ENCODE peak calls at places on chromosomes 5 and 9, in seven cellular contexts. One of them, this sample, is unnamed.

GRCh38 chr5:57383093-57383861 is 99.3 kb downstream of the ACTBL2 start:
- DNase-seq in activated T-cell treated with anti-CD3 and anti-CD28 coated beads, Interleukin-2, amount 50 U/mL, for 1 hour: no peak
- DNase-seq in GM13976: no peak
- DNase-seq in A549: peak
- DNase-seq in lung: no peak
- DNase-seq in activated CD4-positive, alpha-beta T cell treated with anti-CD3 and anti-CD28 coated beads, Interleukin-2, amount 50 U/mL, for 48 hours: peak
- DNase-seq in posterior vena cava: no peak
- DNase-seq in this sample: no peak

GRCh38 chr9:130341839-130342713 is 76.5 kb downstream of the HMCN2 start:
- DNase-seq in posterior vena cava: no peak
- DNase-seq in GM13976: no peak
- DNase-seq in lung: no peak
- DNase-seq in activated CD4-positive, alpha-beta T cell treated with anti-CD3 and anti-CD28 coated beads, Interleukin-2, amount 50 U/mL, for 48 hours: no peak
- DNase-seq in A549: no peak
- DNase-seq in activated T-cell treated with anti-CD3 and anti-CD28 coated beads, Interleukin-2, amount 50 U/mL, for 1 hour: no peak
- DNase-seq in this sample: no peak

GRCh38 chr5:134252671-134253070 is 26.8 kb upstream of the PPP2CA start:
- DNase-seq in activated CD4-positive, alpha-beta T cell treated with anti-CD3 and anti-CD28 coated beads, Interleukin-2, amount 50 U/mL, for 48 hours: no peak
- DNase-seq in activated T-cell treated with anti-CD3 and anti-CD28 coated beads, Interleukin-2, amount 50 U/mL, for 1 hour: no peak
- DNase-seq in A549: peak
- DNase-seq in lung: no peak
- DNase-seq in GM13976: no peak
- DNase-seq in posterior vena cava: no peak
- DNase-seq in this sample: no peak

GRCh38 chr5:543755-544674 is 19.8 kb upstream of the SLC9A3 start:
- DNase-seq in activated CD4-positive, alpha-beta T cell treated with anti-CD3 and anti-CD28 coated beads, Interleukin-2, amount 50 U/mL, for 48 hours: peak
- DNase-seq in A549: no peak
- DNase-seq in posterior vena cava: peak
- DNase-seq in activated T-cell treated with anti-CD3 and anti-CD28 coated beads, Interleukin-2, amount 50 U/mL, for 1 hour: peak
- DNase-seq in lung: peak
- DNase-seq in GM13976: peak
- DNase-seq in this sample: no peak

GRCh38 chr5:132365213-132365612 is 4.3 kb upstream of the SLC22A5 start:
- DNase-seq in GM13976: no peak
- DNase-seq in activated CD4-positive, alpha-beta T cell treated with anti-CD3 and anti-CD28 coated beads, Interleukin-2, amount 50 U/mL, for 48 hours: no peak
- DNase-seq in lung: no peak
- DNase-seq in posterior vena cava: no peak
- DNase-seq in A549: peak
- DNase-seq in activated T-cell treated with anti-CD3 and anti-CD28 coated beads, Interleukin-2, amount 50 U/mL, for 1 hour: no peak
- DNase-seq in this sample: no peak

GRCh38 chr9:2570615-2571479 is 50.7 kb upstream of the VLDLR start:
- DNase-seq in posterior vena cava: peak
- DNase-seq in GM13976: peak
- DNase-seq in activated T-cell treated with anti-CD3 and anti-CD28 coated beads, Interleukin-2, amount 50 U/mL, for 1 hour: no peak
- DNase-seq in activated CD4-positive, alpha-beta T cell treated with anti-CD3 and anti-CD28 coated beads, Interleukin-2, amount 50 U/mL, for 48 hours: peak
- DNase-seq in lung: peak
- DNase-seq in A549: peak
- DNase-seq in this sample: no peak

GRCh38 chr5:80231693-80232092 is 24.2 kb downstream of the SERINC5 start:
- DNase-seq in activated T-cell treated with anti-CD3 and anti-CD28 coated beads, Interleukin-2, amount 50 U/mL, for 1 hour: no peak
- DNase-seq in GM13976: no peak
- DNase-seq in activated CD4-positive, alpha-beta T cell treated with anti-CD3 and anti-CD28 coated beads, Interleukin-2, amount 50 U/mL, for 48 hours: no peak
- DNase-seq in A549: no peak
- DNase-seq in posterior vena cava: no peak
- DNase-seq in lung: no peak
- DNase-seq in this sample: no peak

GRCh38 chr5:168649306-168649705 is 70.1 kb upstream of the PANK3 start:
- DNase-seq in activated T-cell treated with anti-CD3 and anti-CD28 coated beads, Interleukin-2, amount 50 U/mL, for 1 hour: no peak
- DNase-seq in GM13976: no peak
- DNase-seq in A549: no peak
- DNase-seq in posterior vena cava: no peak
- DNase-seq in activated CD4-positive, alpha-beta T cell treated with anti-CD3 and anti-CD28 coated beads, Interleukin-2, amount 50 U/mL, for 48 hours: no peak
- DNase-seq in lung: no peak
- DNase-seq in this sample: no peak

GRCh38 chr9:32304495-32304894 is 79.9 kb upstream of the ACO1 start:
- DNase-seq in posterior vena cava: no peak
- DNase-seq in A549: no peak
- DNase-seq in lung: no peak
- DNase-seq in activated CD4-positive, alpha-beta T cell treated with anti-CD3 and anti-CD28 coated beads, Interleukin-2, amount 50 U/mL, for 48 hours: no peak
- DNase-seq in activated T-cell treated with anti-CD3 and anti-CD28 coated beads, Interleukin-2, amount 50 U/mL, for 1 hour: no peak
- DNase-seq in GM13976: no peak
- DNase-seq in this sample: no peak

GRCh38 chr5:24623018-24623417 is 21.8 kb downstream of the CDH10 start:
- DNase-seq in GM13976: no peak
- DNase-seq in posterior vena cava: no peak
- DNase-seq in A549: no peak
- DNase-seq in activated T-cell treated with anti-CD3 and anti-CD28 coated beads, Interleukin-2, amount 50 U/mL, for 1 hour: no peak
- DNase-seq in activated CD4-positive, alpha-beta T cell treated with anti-CD3 and anti-CD28 coated beads, Interleukin-2, amount 50 U/mL, for 48 hours: no peak
- DNase-seq in lung: no peak
- DNase-seq in this sample: no peak

GRCh38 chr9:121201045-121201737 is 478 bp downstream of the RAB14 start:
- DNase-seq in GM13976: peak
- DNase-seq in posterior vena cava: peak
- DNase-seq in A549: no peak
- DNase-seq in lung: peak
- DNase-seq in activated CD4-positive, alpha-beta T cell treated with anti-CD3 and anti-CD28 coated beads, Interleukin-2, amount 50 U/mL, for 48 hours: peak
- DNase-seq in activated T-cell treated with anti-CD3 and anti-CD28 coated beads, Interleukin-2, amount 50 U/mL, for 1 hour: peak
- DNase-seq in this sample: peak

GRCh38 chr5:525916-526315 is 1.7 kb upstream of the SLC9A3 start:
- DNase-seq in activated T-cell treated with anti-CD3 and anti-CD28 coated beads, Interleukin-2, amount 50 U/mL, for 1 hour: no peak
- DNase-seq in activated CD4-positive, alpha-beta T cell treated with anti-CD3 and anti-CD28 coated beads, Interleukin-2, amount 50 U/mL, for 48 hours: no peak
- DNase-seq in GM13976: no peak
- DNase-seq in posterior vena cava: peak
- DNase-seq in lung: no peak
- DNase-seq in A549: no peak
- DNase-seq in this sample: no peak

GRCh38 chr9:130445268-130445983 is 665 bp downstream of the ASS1 start:
- DNase-seq in lung: peak
- DNase-seq in GM13976: no peak
- DNase-seq in A549: no peak
- DNase-seq in activated T-cell treated with anti-CD3 and anti-CD28 coated beads, Interleukin-2, amount 50 U/mL, for 1 hour: no peak
- DNase-seq in posterior vena cava: peak
- DNase-seq in activated CD4-positive, alpha-beta T cell treated with anti-CD3 and anti-CD28 coated beads, Interleukin-2, amount 50 U/mL, for 48 hours: no peak
- DNase-seq in this sample: no peak

GRCh38 chr5:54845567-54845941 is 139.8 kb downstream of the ESM1 start:
- DNase-seq in posterior vena cava: no peak
- DNase-seq in activated CD4-positive, alpha-beta T cell treated with anti-CD3 and anti-CD28 coated beads, Interleukin-2, amount 50 U/mL, for 48 hours: no peak
- DNase-seq in GM13976: no peak
- DNase-seq in activated T-cell treated with anti-CD3 and anti-CD28 coated beads, Interleukin-2, amount 50 U/mL, for 1 hour: no peak
- DNase-seq in lung: no peak
- DNase-seq in A549: no peak
- DNase-seq in this sample: no peak

GRCh38 chr5:88368201-88368600 is 99.6 kb upstream of the TMEM161B start:
- DNase-seq in activated T-cell treated with anti-CD3 and anti-CD28 coated beads, Interleukin-2, amount 50 U/mL, for 1 hour: no peak
- DNase-seq in GM13976: no peak
- DNase-seq in lung: no peak
- DNase-seq in A549: no peak
- DNase-seq in activated CD4-positive, alpha-beta T cell treated with anti-CD3 and anti-CD28 coated beads, Interleukin-2, amount 50 U/mL, for 48 hours: no peak
- DNase-seq in posterior vena cava: no peak
- DNase-seq in this sample: no peak

GRCh38 chr5:69038539-69038938 is 55.3 kb upstream of the SLC30A5 start:
- DNase-seq in activated T-cell treated with anti-CD3 and anti-CD28 coated beads, Interleukin-2, amount 50 U/mL, for 1 hour: no peak
- DNase-seq in lung: no peak
- DNase-seq in A549: no peak
- DNase-seq in GM13976: no peak
- DNase-seq in posterior vena cava: no peak
- DNase-seq in activated CD4-positive, alpha-beta T cell treated with anti-CD3 and anti-CD28 coated beads, Interleukin-2, amount 50 U/mL, for 48 hours: no peak
- DNase-seq in this sample: no peak

This sample was measured in activated T-helper 1 cell treated with Interleukin-2 at 50 U/mL for 16 hours.